ENCODE peak calls at places on chromosomes 4 and X, in ten cellular contexts. One of them, this sample, is unnamed.

GRCh38 chr4:70583952-70584834 is 7.9 kb upstream of the AMBN start:
- DNase-seq in iPS DF 6.9: no peak
- DNase-seq in stimulated activated CD4-positive, alpha-beta T cell treated with anti-CD3 and anti-CD28 coated beads, Interleukin-1b, Interleukin-23, amount 100 ng/mL, for 4 hours: no peak
- DNase-seq in sigmoid colon: no peak
- DNase-seq in stimulated activated CD8-positive, alpha-beta memory T cell treated with anti-CD3 and anti-CD28 coated beads, Interleukin-2, amount 100 ng/mL, for 1 hour: no peak
- DNase-seq in activated naive CD8-positive, alpha-beta T cell treated with anti-CD3 and anti-CD28 coated beads, Interleukin-2, amount 50 U/mL, for 24 hours: no peak
- DNase-seq in foreskin fibroblast: no peak
- DNase-seq in AG04450: no peak
- DNase-seq in NCI-H774: peak
- DNase-seq in fibroblast of pulmonary artery: no peak
- DNase-seq in this sample: peak

GRCh38 chrX:47562615-47563243 is 1.7 kb downstream of the ARAF start:
- DNase-seq in stimulated activated CD8-positive, alpha-beta memory T cell treated with anti-CD3 and anti-CD28 coated beads, Interleukin-2, amount 100 ng/mL, for 1 hour: no peak
- DNase-seq in iPS DF 6.9: no peak
- DNase-seq in fibroblast of pulmonary artery: peak
- DNase-seq in foreskin fibroblast: no peak
- DNase-seq in NCI-H774: no peak
- DNase-seq in AG04450: no peak
- DNase-seq in sigmoid colon: no peak
- DNase-seq in stimulated activated CD4-positive, alpha-beta T cell treated with anti-CD3 and anti-CD28 coated beads, Interleukin-1b, Interleukin-23, amount 100 ng/mL, for 4 hours: no peak
- DNase-seq in activated naive CD8-positive, alpha-beta T cell treated with anti-CD3 and anti-CD28 coated beads, Interleukin-2, amount 50 U/mL, for 24 hours: no peak
- DNase-seq in this sample: peak

GRCh38 chrX:32185160-32185559 is 1026.2 kb downstream of the DMD start:
- DNase-seq in stimulated activated CD4-positive, alpha-beta T cell treated with anti-CD3 and anti-CD28 coated beads, Interleukin-1b, Interleukin-23, amount 100 ng/mL, for 4 hours: no peak
- DNase-seq in fibroblast of pulmonary artery: no peak
- DNase-seq in NCI-H774: no peak
- DNase-seq in foreskin fibroblast: no peak
- DNase-seq in AG04450: no peak
- DNase-seq in iPS DF 6.9: no peak
- DNase-seq in activated naive CD8-positive, alpha-beta T cell treated with anti-CD3 and anti-CD28 coated beads, Interleukin-2, amount 50 U/mL, for 24 hours: no peak
- DNase-seq in stimulated activated CD8-positive, alpha-beta memory T cell treated with anti-CD3 and anti-CD28 coated beads, Interleukin-2, amount 100 ng/mL, for 1 hour: no peak
- DNase-seq in sigmoid colon: no peak
- DNase-seq in this sample: peak

GRCh38 chr4:160685729-160686128 is 1478.1 kb downstream of the FSTL5 start:
- DNase-seq in stimulated activated CD4-positive, alpha-beta T cell treated with anti-CD3 and anti-CD28 coated beads, Interleukin-1b, Interleukin-23, amount 100 ng/mL, for 4 hours: no peak
- DNase-seq in activated naive CD8-positive, alpha-beta T cell treated with anti-CD3 and anti-CD28 coated beads, Interleukin-2, amount 50 U/mL, for 24 hours: no peak
- DNase-seq in AG04450: no peak
- DNase-seq in iPS DF 6.9: no peak
- DNase-seq in fibroblast of pulmonary artery: no peak
- DNase-seq in sigmoid colon: no peak
- DNase-seq in stimulated activated CD8-positive, alpha-beta memory T cell treated with anti-CD3 and anti-CD28 coated beads, Interleukin-2, amount 100 ng/mL, for 1 hour: no peak
- DNase-seq in foreskin fibroblast: no peak
- DNase-seq in NCI-H774: no peak
- DNase-seq in this sample: no peak

GRCh38 chr4:35506161-35506560 is 738.2 kb downstream of the ARAP2 start:
- DNase-seq in foreskin fibroblast: no peak
- DNase-seq in iPS DF 6.9: no peak
- DNase-seq in NCI-H774: no peak
- DNase-seq in sigmoid colon: no peak
- DNase-seq in stimulated activated CD4-positive, alpha-beta T cell treated with anti-CD3 and anti-CD28 coated beads, Interleukin-1b, Interleukin-23, amount 100 ng/mL, for 4 hours: no peak
- DNase-seq in fibroblast of pulmonary artery: no peak
- DNase-seq in stimulated activated CD8-positive, alpha-beta memory T cell treated with anti-CD3 and anti-CD28 coated beads, Interleukin-2, amount 100 ng/mL, for 1 hour: no peak
- DNase-seq in activated naive CD8-positive, alpha-beta T cell treated with anti-CD3 and anti-CD28 coated beads, Interleukin-2, amount 50 U/mL, for 24 hours: no peak
- DNase-seq in AG04450: no peak
- DNase-seq in this sample: no peak

GRCh38 chrX:13142891-13143290 is 98.5 kb upstream of the FAM9C start:
- DNase-seq in fibroblast of pulmonary artery: no peak
- DNase-seq in foreskin fibroblast: no peak
- DNase-seq in NCI-H774: no peak
- DNase-seq in stimulated activated CD8-positive, alpha-beta memory T cell treated with anti-CD3 and anti-CD28 coated beads, Interleukin-2, amount 100 ng/mL, for 1 hour: no peak
- DNase-seq in AG04450: no peak
- DNase-seq in sigmoid colon: no peak
- DNase-seq in iPS DF 6.9: no peak
- DNase-seq in stimulated activated CD4-positive, alpha-beta T cell treated with anti-CD3 and anti-CD28 coated beads, Interleukin-1b, Interleukin-23, amount 100 ng/mL, for 4 hours: no peak
- DNase-seq in activated naive CD8-positive, alpha-beta T cell treated with anti-CD3 and anti-CD28 coated beads, Interleukin-2, amount 50 U/mL, for 24 hours: no peak
- DNase-seq in this sample: no peak

GRCh38 chr4:86838141-86838540 is 11.0 kb downstream of the SLC10A6 start:
- DNase-seq in AG04450: no peak
- DNase-seq in activated naive CD8-positive, alpha-beta T cell treated with anti-CD3 and anti-CD28 coated beads, Interleukin-2, amount 50 U/mL, for 24 hours: no peak
- DNase-seq in stimulated activated CD4-positive, alpha-beta T cell treated with anti-CD3 and anti-CD28 coated beads, Interleukin-1b, Interleukin-23, amount 100 ng/mL, for 4 hours: no peak
- DNase-seq in foreskin fibroblast: no peak
- DNase-seq in fibroblast of pulmonary artery: no peak
- DNase-seq in NCI-H774: no peak
- DNase-seq in stimulated activated CD8-positive, alpha-beta memory T cell treated with anti-CD3 and anti-CD28 coated beads, Interleukin-2, amount 100 ng/mL, for 1 hour: no peak
- DNase-seq in iPS DF 6.9: no peak
- DNase-seq in sigmoid colon: no peak
- DNase-seq in this sample: no peak

GRCh38 chr4:53986062-53986461 is 78.3 kb downstream of the CHIC2 start:
- DNase-seq in AG04450: no peak
- DNase-seq in activated naive CD8-positive, alpha-beta T cell treated with anti-CD3 and anti-CD28 coated beads, Interleukin-2, amount 50 U/mL, for 24 hours: no peak
- DNase-seq in iPS DF 6.9: no peak
- DNase-seq in NCI-H774: no peak
- DNase-seq in fibroblast of pulmonary artery: no peak
- DNase-seq in sigmoid colon: no peak
- DNase-seq in stimulated activated CD4-positive, alpha-beta T cell treated with anti-CD3 and anti-CD28 coated beads, Interleukin-1b, Interleukin-23, amount 100 ng/mL, for 4 hours: no peak
- DNase-seq in stimulated activated CD8-positive, alpha-beta memory T cell treated with anti-CD3 and anti-CD28 coated beads, Interleukin-2, amount 100 ng/mL, for 1 hour: no peak
- DNase-seq in foreskin fibroblast: no peak
- DNase-seq in this sample: peak

This sample was measured in SK-MEL-5.